ENCODE peak calls at places on chromosomes 1 and 21, in five cellular contexts. M is endothelial cell, P is K562, E is natural killer cell, X is left ventricle myocardium inferior. A is an unnamed sample.

GRCh38 chr1:179296356-179296755 is 2.8 kb downstream of the SOAT1 start:
- DNase-seq in P (no peak), M (no peak), X (no peak), E (no peak), A (no peak)

GRCh38 chr1:8370046-8370881 is 52.4 kb downstream of the SLC45A1 start:
- DNase-seq in P (no peak), M (no peak), X (no peak), E (no peak), A (no peak)

GRCh38 chr1:97252076-97252475 is 530.5 kb downstream of the PTBP2 start:
- DNase-seq in X (no peak), M (no peak), E (no peak), P (no peak), A (no peak)

GRCh38 chr1:61050541-61051454 is 31.6 kb upstream of the NFIA start:
- DNase-seq in M (peak), E (no peak), P (peak), X (peak), A (peak)

GRCh38 chr1:24643362-24644346 is 552 bp downstream of the SRRM1 start:
- DNase-seq in P (peak), M (peak), X (no peak), E (peak), A (no peak)

GRCh38 chr1:198880397-198880796 is 241.6 kb downstream of the PTPRC start:
- DNase-seq in X (no peak), E (no peak), M (no peak), P (no peak), A (no peak)

GRCh38 chr1:180863158-180863775 is 49.4 kb upstream of the KIAA1614 start:
- DNase-seq in X (no peak), P (peak), M (peak), E (no peak), A (no peak)

GRCh38 chr1:175757381-175758015 is 14.1 kb upstream of the TNR start:
- DNase-seq in P (peak), E (no peak), X (no peak), M (peak), A (no peak)

GRCh38 chr1:200558866-200559459 is 61.6 kb downstream of the KIF14 start:
- DNase-seq in P (no peak), X (no peak), E (no peak), M (peak), A (no peak)

GRCh38 chr1:39413902-39414528 is 77.4 kb upstream of the BMP8A start:
- DNase-seq in M (no peak), P (no peak), E (no peak), X (no peak), A (no peak)

GRCh38 chr21:33149166-33149565 is 79.2 kb downstream of the OLIG1 start:
- DNase-seq in X (no peak), P (no peak), M (no peak), E (no peak), A (no peak)

GRCh38 chr1:201827321-201828281 is 1.4 kb upstream of the IPO9 start:
- DNase-seq in M (no peak), P (no peak), E (no peak), X (no peak), A (no peak)

GRCh38 chr1:106952766-106953165 is 103.7 kb upstream of the PRMT6 start:
- DNase-seq in M (no peak), P (no peak), E (no peak), X (no peak), A (no peak)

GRCh38 chr1:61334718-61335589 is 252.6 kb downstream of the NFIA start:
- DNase-seq in X (peak), E (no peak), P (no peak), M (no peak), A (no peak)

GRCh38 chr1:27416387-27417111 is 24.1 kb downstream of the GPR3 start:
- DNase-seq in X (no peak), M (peak), E (no peak), P (peak), A (no peak)

GRCh38 chr1:12478612-12478985 is 139.4 kb downstream of the DHRS3 start:
- DNase-seq in E (peak), P (peak), M (peak), X (no peak), A (no peak)

GRCh38 chr1:41044197-41044596 is 22.7 kb upstream of the SLFNL1 start:
- DNase-seq in E (no peak), P (no peak), M (no peak), X (no peak), A (no peak)

GRCh38 chr1:235952950-235953615 is 86.4 kb upstream of the LYST start:
- DNase-seq in X (no peak), P (no peak), M (no peak), E (no peak), A (no peak)

GRCh38 chr1:223234534-223234933 is 91.5 kb upstream of the TLR5 start:
- DNase-seq in P (no peak), M (no peak), X (no peak), E (no peak), A (no peak)

GRCh38 chr1:1554926-1555915 is 14.8 kb upstream of the TMEM240 start:
- DNase-seq in M (no peak), P (peak), X (no peak), E (no peak), A (no peak)

GRCh38 chr1:63698001-63698838 is 75.6 kb upstream of the ROR1 start:
- DNase-seq in P (no peak), M (no peak), X (peak), E (no peak), A (no peak)

GRCh38 chr21:42187976-42188653 is 30.8 kb upstream of the ABCG1 start:
- DNase-seq in E (peak), M (no peak), X (no peak), P (no peak), A (peak)

GRCh38 chr1:231393668-231394067 is 28.4 kb downstream of the EGLN1 start:
- DNase-seq in P (no peak), X (no peak), M (no peak), E (no peak), A (no peak)

GRCh38 chr1:87058343-87058649 is 143.9 kb downstream of the HS2ST1 start:
- DNase-seq in X (no peak), E (no peak), M (no peak), P (no peak), A (no peak)

GRCh38 chr1:205298191-205298994 is 23.2 kb downstream of the NUAK2 start:
- DNase-seq in E (no peak), X (no peak), M (no peak), P (no peak), A (no peak)

GRCh38 chr1:224253721-224254120 is 70.7 kb downstream of the DEGS1 start:
- DNase-seq in E (no peak), P (no peak), M (no peak), X (no peak), A (no peak)

GRCh38 chr1:60978421-60979357 is 103.7 kb upstream of the NFIA start:
- DNase-seq in M (peak), E (no peak), P (peak), X (peak), A (no peak)

GRCh38 chr21:41170442-41170841 is 2.5 kb downstream of the BACE2 start:
- DNase-seq in E (no peak), X (peak), M (peak), P (peak), A (no peak)

GRCh38 chr1:225946803-225947202 is 5.8 kb upstream of the LEFTY2 start:
- DNase-seq in X (no peak), M (no peak), E (no peak), P (no peak), A (no peak)

GRCh38 chr1:55007626-55008025 is 8.9 kb downstream of the BSND start:
- DNase-seq in E (no peak), X (no peak), P (no peak), M (no peak), A (no peak)

GRCh38 chr1:97999320-97999719 is 78.5 kb upstream of the DPYD start:
- DNase-seq in E (no peak), P (no peak), M (no peak), X (no peak), A (no peak)

GRCh38 chr1:172779501-172779900 is 120.6 kb downstream of the FASLG start:
- DNase-seq in P (no peak), E (no peak), X (no peak), M (no peak), A (no peak)

GRCh38 chr1:201561604-201562003 is 22.7 kb downstream of the NAV1 start:
- DNase-seq in P (no peak), M (no peak), E (no peak), X (no peak), A (no peak)

GRCh38 chr1:115118596-115118995 is 29.3 kb upstream of the TSPAN2 start:
- DNase-seq in E (no peak), M (no peak), X (no peak), P (no peak), A (no peak)

DNA sequence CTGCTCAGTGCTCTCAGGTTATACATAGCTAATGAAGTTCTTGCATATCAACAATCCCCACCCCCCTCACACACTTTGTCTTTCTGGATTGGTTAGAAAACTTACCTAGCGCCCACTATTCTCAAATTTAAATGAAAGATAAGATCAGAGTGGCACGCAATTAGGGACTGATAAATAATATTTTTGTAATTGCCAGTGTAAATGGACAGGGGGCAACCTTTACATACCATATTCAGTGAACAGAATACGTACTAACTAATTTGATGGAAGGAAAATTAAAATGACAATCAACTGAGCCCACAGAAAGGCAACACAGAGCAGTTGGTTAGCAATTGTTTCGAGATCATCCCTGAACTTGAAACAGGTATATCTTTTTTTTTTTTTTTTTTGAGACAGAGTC is 11.7 kb downstream of the SELL start:
- DNase-seq in P (no peak), X (no peak), E (no peak), M (no peak), A (no peak)
- TF ChIP-seq CTCF in P (no peak), X (no peak), E (no peak), M (no peak), A (no peak)

GRCh38 chr1:186772228-186772627 is 56.5 kb upstream of the PLA2G4A start:
- DNase-seq in E (no peak), P (no peak), M (no peak), X (no peak), A (no peak)
- TF ChIP-seq CTCF in E (no peak), P (no peak), M (no peak), X (no peak), A (no peak)

DNA sequence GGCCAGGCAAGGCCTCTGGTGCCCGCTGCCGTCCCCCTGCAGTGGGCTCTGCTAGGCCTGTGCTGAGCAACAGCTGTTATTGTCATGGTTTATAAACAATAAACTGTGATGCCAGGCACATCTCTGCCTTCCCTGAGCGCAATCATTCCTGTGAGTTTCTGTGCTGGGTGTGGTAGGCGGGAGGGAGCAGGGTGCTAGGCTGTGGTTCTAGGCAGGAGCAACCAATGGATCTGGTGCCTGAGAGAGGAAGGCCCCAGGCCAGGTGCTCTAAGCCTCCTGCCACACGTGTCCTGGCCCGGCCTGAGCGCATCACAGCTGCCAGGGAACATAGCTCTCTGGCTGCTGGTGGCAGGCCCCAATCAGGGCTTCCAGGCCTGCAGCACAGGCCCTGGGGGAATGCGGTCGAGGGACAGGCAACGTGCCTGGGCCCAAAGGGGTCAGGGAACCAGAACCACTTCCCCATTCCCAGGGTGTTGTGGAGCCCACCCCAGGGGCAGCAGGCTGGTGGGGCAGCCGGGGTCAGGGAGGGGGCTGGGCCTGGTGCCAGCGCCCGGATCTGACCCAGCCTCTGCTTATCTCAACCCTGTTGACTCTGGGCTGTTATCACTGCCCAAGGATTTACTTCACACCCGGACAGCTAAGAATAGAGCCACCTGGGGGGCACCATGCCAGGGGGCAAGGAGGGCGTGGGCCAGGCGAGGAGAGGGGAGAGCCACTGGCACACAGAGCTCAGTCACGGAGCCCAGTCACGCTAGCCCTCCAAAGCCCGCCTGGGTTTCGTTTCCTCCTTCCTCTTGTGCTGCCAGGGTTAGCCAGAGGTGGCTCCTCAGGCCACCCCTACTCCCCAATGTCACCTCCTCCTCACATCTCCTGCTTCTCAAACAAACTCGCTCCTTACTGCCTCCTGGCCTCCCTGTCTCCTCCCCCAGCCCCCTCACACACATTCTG is 11.5 kb downstream of the TRIM46 start:
- DNase-seq in X (peak), P (no peak), E (no peak), M (no peak), A (peak)
- TF ChIP-seq CTCF in X (no peak), P (no peak), E (no peak), M (no peak), A (no peak)

DNA sequence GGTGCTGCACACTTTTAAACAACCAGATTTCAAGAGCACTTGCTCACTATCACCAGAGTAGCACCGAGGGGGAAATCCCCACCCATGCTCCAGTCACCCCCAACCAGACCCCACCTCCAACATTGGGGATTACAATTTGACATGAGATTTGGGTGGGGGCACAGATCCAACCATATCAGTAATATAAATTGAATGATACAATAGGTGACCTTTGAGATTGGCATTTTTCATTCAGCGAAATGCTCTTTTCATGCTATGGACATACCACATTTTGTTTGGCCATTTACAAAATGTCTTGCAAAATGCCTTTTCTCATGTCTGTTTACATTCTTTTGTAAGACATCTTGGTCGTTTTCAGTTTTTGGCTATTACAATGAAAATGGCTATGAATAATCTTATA is 23.9 kb downstream of the RYR2 start:
- DNase-seq in X (no peak), E (no peak), P (no peak), M (no peak), A (no peak)
- TF ChIP-seq CTCF in X (no peak), E (no peak), P (no peak), M (no peak), A (no peak)

DNA sequence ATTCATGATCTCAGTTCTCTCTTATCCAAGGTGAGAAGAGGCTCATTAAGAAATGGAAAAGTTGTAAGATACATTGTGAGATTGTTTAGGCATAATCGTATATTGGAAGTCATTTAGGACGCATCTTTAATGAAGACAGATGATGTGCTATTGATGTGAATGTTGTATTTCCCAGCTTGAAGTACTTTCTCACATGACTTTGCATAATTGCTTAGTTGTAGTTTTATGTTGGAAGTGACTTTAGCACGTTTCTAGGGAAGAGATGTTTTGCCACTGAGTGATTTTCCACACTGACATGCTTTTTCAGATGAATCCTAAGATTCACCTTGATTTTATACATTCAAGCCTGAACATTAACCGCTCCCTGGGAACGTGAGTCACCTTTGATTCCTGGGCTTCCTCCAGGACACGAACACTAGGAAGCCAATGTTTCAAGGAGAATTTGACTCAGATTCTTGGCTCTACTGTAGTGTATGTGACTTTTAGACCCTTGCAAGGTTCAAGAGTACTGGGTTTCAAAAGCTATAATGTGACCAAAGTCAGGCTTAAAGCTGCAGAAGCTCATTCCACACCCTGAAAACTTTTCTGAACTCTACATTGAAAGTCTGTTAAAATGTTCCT is 27.9 kb downstream of the ANGEL2 start:
- DNase-seq in E (no peak), M (no peak), P (no peak), X (no peak), A (no peak)
- TF ChIP-seq CTCF in E (no peak), M (no peak), P (no peak), X (no peak), A (no peak)

A was measured in activated B cell treated with CpG ODN at 0.5 μM for 24 hours.